ENCODE peak calls at places on chromosomes 12 and 14, in seven cellular contexts. Q, L, D, S, P, M and E are unnamed samples.

GRCh38 chr14:35336171-35337073 is 44.2 kb downstream of the PSMA6 start:
- DNase-seq in Q (no peak), L (peak), D (peak), S (peak), P (no peak), M (peak), E (peak)

GRCh38 chr12:77001181-77001758 is 64.1 kb downstream of the E2F7 start:
- DNase-seq in Q (no peak), L (no peak), D (no peak), S (no peak), P (no peak), M (no peak), E (no peak)

GRCh38 chr12:55955800-55956508 is 9.9 kb downstream of the PMEL start:
- DNase-seq in Q (no peak), L (peak), D (no peak), S (no peak), P (no peak), M (peak), E (no peak)

GRCh38 chr14:60757617-60758016 is 23.1 kb downstream of the MNAT1 start:
- DNase-seq in Q (no peak), L (peak), D (no peak), S (no peak), P (no peak), M (no peak), E (no peak)

GRCh38 chr12:46921048-46921753 is 95.4 kb upstream of the SLC38A4 start:
- DNase-seq in Q (no peak), L (peak), D (no peak), S (no peak), P (no peak), M (no peak), E (no peak)

GRCh38 chr12:48815281-48816110 is 2.8 kb upstream of the CACNB3 start:
- DNase-seq in Q (peak), L (peak), D (peak), S (peak), P (peak), M (peak), E (peak)

GRCh38 chr12:2395352-2395977 is 342.7 kb downstream of the CACNA1C start:
- DNase-seq in Q (no peak), L (peak), D (no peak), S (peak), P (no peak), M (peak), E (no peak)

GRCh38 chr14:92499216-92499615 is 14.4 kb upstream of the RIN3 start:
- DNase-seq in Q (no peak), L (no peak), D (peak), S (no peak), P (no peak), M (no peak), E (no peak)

GRCh38 chr14:56339855-56340701 is 221.9 kb downstream of the PELI2 start:
- DNase-seq in Q (peak), L (peak), D (peak), S (peak), P (no peak), M (peak), E (peak)

GRCh38 chr12:16349132-16349463 is 1.7 kb downstream of the MGST1 start:
- DNase-seq in Q (peak), L (peak), D (peak), S (no peak), P (no peak), M (no peak), E (peak)

GRCh38 chr14:27025648-27026047 is 427.8 kb upstream of the NOVA1 start:
- DNase-seq in Q (no peak), L (no peak), D (no peak), S (no peak), P (no peak), M (no peak), E (no peak)

GRCh38 chr14:22819191-22819988 is 4.2 kb upstream of the SLC7A7 start:
- DNase-seq in Q (no peak), L (peak), D (no peak), S (peak), P (no peak), M (peak), E (peak)

GRCh38 chr12:118501489-118501888 is 125.1 kb downstream of the SUDS3 start:
- DNase-seq in Q (no peak), L (no peak), D (no peak), S (no peak), P (no peak), M (no peak), E (no peak)

GRCh38 chr12:62446741-62447452 is 19.7 kb upstream of the MON2 start:
- DNase-seq in Q (no peak), L (no peak), D (no peak), S (no peak), P (no peak), M (no peak), E (no peak)

GRCh38 chr14:105268736-105269354 is 20.5 kb downstream of the BTBD6 start:
- DNase-seq in Q (no peak), L (no peak), D (no peak), S (no peak), P (no peak), M (no peak), E (no peak)

GRCh38 chr12:99067171-99067785 is 422.2 kb downstream of the APAF1 start:
- DNase-seq in Q (no peak), L (no peak), D (peak), S (no peak), P (no peak), M (no peak), E (no peak)

GRCh38 chr12:113127791-113128199 is 7.8 kb downstream of the RASAL1 start:
- DNase-seq in Q (no peak), L (no peak), D (no peak), S (no peak), P (no peak), M (no peak), E (no peak)

GRCh38 chr14:39417014-39417413 is 15.2 kb downstream of the FBXO33 start:
- DNase-seq in Q (no peak), L (peak), D (no peak), S (peak), P (no peak), M (no peak), E (no peak)

GRCh38 chr12:9707864-9708808 is 24.8 kb downstream of the CLECL1 start:
- DNase-seq in Q (no peak), L (peak), D (peak), S (peak), P (no peak), M (no peak), E (peak)

GRCh38 chr12:100926669-100927248 is 132.2 kb downstream of the ANO4 start:
- DNase-seq in Q (no peak), L (peak), D (peak), S (no peak), P (no peak), M (no peak), E (no peak)